ENCODE peak calls at places on chromosomes 13 and 19, in five cellular contexts. C, I, R, O and G are unnamed samples.

GRCh38 chr19:52221831-52222375 is 32.1 kb downstream of the PPP2R1A start:
- DNase-seq in C (peak; percentile 29), R (no peak), O (no peak), I (no peak), G (no peak)

GRCh38 chr19:45547965-45548609 is 36.5 kb downstream of the OPA3 start:
- DNase-seq in R (peak; percentile 95), I (no peak), C (peak; percentile 90), O (no peak), G (peak; percentile 86)

GRCh38 chr13:110042253-110042652 is 255.9 kb upstream of the IRS2 start:
- DNase-seq in C (no peak), R (no peak), I (no peak), O (no peak), G (no peak)

GRCh38 chr13:40275155-40275554 is 391.3 kb downstream of the FOXO1 start:
- DNase-seq in O (no peak), R (peak; percentile 42), I (no peak), C (no peak), G (no peak)

GRCh38 chr19:10112895-10113591 is 1.6 kb downstream of the P2RY11 start:
- DNase-seq in I (peak; percentile 44), O (no peak), R (peak; percentile 53), C (peak; percentile 76), G (no peak)

GRCh38 chr19:11377756-11378155 is 3.3 kb downstream of the SWSAP1 start:
- DNase-seq in C (no peak), O (no peak), R (no peak), I (no peak), G (no peak)

GRCh38 chr13:44440046-44440608 is 66.5 kb downstream of the SERP2 start:
- DNase-seq in I (no peak), R (no peak), O (no peak), C (no peak), G (no peak)

GRCh38 chr19:49512970-49513745 is 697 bp downstream of the FCGRT start:
- DNase-seq in C (no peak), I (no peak), O (peak; percentile 54), R (peak; percentile 73), G (no peak)

GRCh38 chr19:4801085-4801619 is 9.6 kb downstream of the FEM1A start:
- DNase-seq in R (no peak), C (no peak), O (no peak), I (no peak), G (no peak)

GRCh38 chr13:30388401-30389283 is 33.7 kb upstream of the UBE2L5 start:
- DNase-seq in C (no peak), R (no peak), O (no peak), I (no peak), G (no peak)

GRCh38 chr13:79056706-79057105 is 349.3 kb downstream of the RBM26 start:
- DNase-seq in I (no peak), R (peak; percentile 18), C (no peak), O (no peak), G (no peak)

GRCh38 chr13:30718661-30719520 is 16.5 kb upstream of the ALOX5AP start:
- DNase-seq in C (peak; percentile 34), I (no peak), R (no peak), O (no peak), G (peak; percentile 69)

GRCh38 chr13:29520671-29521070 is 74.8 kb downstream of the SLC7A1 start:
- DNase-seq in C (no peak), I (no peak), O (no peak), R (no peak), G (no peak)

GRCh38 chr13:87736849-87737400 is 65.8 kb downstream of the SLITRK5 start:
- DNase-seq in C (no peak), I (no peak), O (no peak), R (no peak), G (no peak)

GRCh38 chr13:49607761-49608160 is 20.5 kb upstream of the ARL11 start:
- DNase-seq in R (no peak), I (no peak), C (no peak), O (no peak), G (no peak)

GRCh38 chr19:46077815-46078167 is 37.0 kb upstream of the IGFL4 start:
- DNase-seq in R (no peak), I (no peak), C (no peak), O (no peak), G (no peak)

GRCh38 chr19:47255947-47256687 is at the start of gene CCDC9:
- DNase-seq in O (peak; percentile 94), R (peak; percentile 99), I (peak; percentile 82), C (no peak), G (peak; percentile 95)